ENCODE peak calls at places on chromosomes 13 and 19, in six cellular contexts. One of them, this sample, is unnamed.

GRCh38 chr19:58054792-58055482 is 4.1 kb upstream of the ZNF135 start:
- DNase-seq in fibroblast of the aortic adventitia: no peak
- DNase-seq in cardiac fibroblast: peak; percentile 29
- DNase-seq in HFFc6: no peak
- DNase-seq in cardiac muscle cell: peak; percentile 34
- DNase-seq in Caco-2: no peak
- DNase-seq in this sample: no peak

GRCh38 chr13:45737571-45738002 is 35.5 kb downstream of the CBY2 start:
- DNase-seq in Caco-2: no peak
- DNase-seq in HFFc6: no peak
- DNase-seq in fibroblast of the aortic adventitia: no peak
- DNase-seq in cardiac muscle cell: no peak
- DNase-seq in cardiac fibroblast: no peak
- DNase-seq in this sample: peak; percentile 11

GRCh38 chr13:44653261-44653660 is 77.1 kb upstream of the TSC22D1 start:
- DNase-seq in Caco-2: no peak
- DNase-seq in fibroblast of the aortic adventitia: peak; percentile 50
- DNase-seq in HFFc6: peak; percentile 65
- DNase-seq in cardiac muscle cell: no peak
- DNase-seq in cardiac fibroblast: no peak
- DNase-seq in this sample: no peak

GRCh38 chr19:30327331-30327730 is 44.9 kb upstream of the ZNF536 start:
- DNase-seq in fibroblast of the aortic adventitia: no peak
- DNase-seq in cardiac fibroblast: no peak
- DNase-seq in cardiac muscle cell: no peak
- DNase-seq in HFFc6: no peak
- DNase-seq in Caco-2: no peak
- DNase-seq in this sample: no peak

GRCh38 chr13:30898721-30899188 is 7.3 kb upstream of the MEDAG start:
- DNase-seq in cardiac muscle cell: no peak
- DNase-seq in fibroblast of the aortic adventitia: peak; percentile 96
- DNase-seq in HFFc6: peak; percentile 77
- DNase-seq in cardiac fibroblast: peak; percentile 99
- DNase-seq in Caco-2: no peak
- DNase-seq in this sample: peak; percentile 48

GRCh38 chr13:113785051-113786010 is 26.3 kb downstream of the TMEM255B start:
- DNase-seq in HFFc6: peak; percentile 97
- DNase-seq in Caco-2: no peak
- DNase-seq in cardiac fibroblast: peak; percentile 86
- DNase-seq in cardiac muscle cell: no peak
- DNase-seq in fibroblast of the aortic adventitia: peak; percentile 48
- DNase-seq in this sample: peak; percentile 95

GRCh38 chr13:29227560-29227959 is 367.9 kb downstream of the SLC7A1 start:
- DNase-seq in cardiac fibroblast: no peak
- DNase-seq in HFFc6: no peak
- DNase-seq in cardiac muscle cell: no peak
- DNase-seq in Caco-2: no peak
- DNase-seq in fibroblast of the aortic adventitia: no peak
- DNase-seq in this sample: peak; percentile 5

GRCh38 chr13:59461411-59461810 is 702.3 kb downstream of the DIAPH3 start:
- DNase-seq in HFFc6: no peak
- DNase-seq in cardiac fibroblast: no peak
- DNase-seq in fibroblast of the aortic adventitia: no peak
- DNase-seq in Caco-2: no peak
- DNase-seq in cardiac muscle cell: no peak
- DNase-seq in this sample: no peak

GRCh38 chr13:77720988-77721387 is 23.5 kb downstream of the SLAIN1 start:
- DNase-seq in cardiac fibroblast: no peak
- DNase-seq in fibroblast of the aortic adventitia: no peak
- DNase-seq in HFFc6: no peak
- DNase-seq in Caco-2: no peak
- DNase-seq in cardiac muscle cell: no peak
- DNase-seq in this sample: no peak

GRCh38 chr13:22063416-22064124 is 392.7 kb downstream of the FGF9 start:
- DNase-seq in Caco-2: no peak
- DNase-seq in fibroblast of the aortic adventitia: no peak
- DNase-seq in cardiac fibroblast: no peak
- DNase-seq in cardiac muscle cell: no peak
- DNase-seq in HFFc6: no peak
- DNase-seq in this sample: no peak

GRCh38 chr19:2034729-2035589 is 16.1 kb downstream of the MKNK2 start:
- DNase-seq in Caco-2: peak; percentile 61
- DNase-seq in cardiac muscle cell: peak; percentile 43
- DNase-seq in cardiac fibroblast: peak; percentile 56
- DNase-seq in fibroblast of the aortic adventitia: peak; percentile 31
- DNase-seq in HFFc6: no peak
- DNase-seq in this sample: peak; percentile 62

GRCh38 chr13:20608438-20609020 is 41.6 kb downstream of the IFT88 start:
- DNase-seq in cardiac muscle cell: no peak
- DNase-seq in fibroblast of the aortic adventitia: peak; percentile 11
- DNase-seq in Caco-2: no peak
- DNase-seq in HFFc6: no peak
- DNase-seq in cardiac fibroblast: no peak
- DNase-seq in this sample: no peak

GRCh38 chr13:109329175-109329574 is 457.2 kb downstream of the IRS2 start:
- DNase-seq in Caco-2: no peak
- DNase-seq in fibroblast of the aortic adventitia: no peak
- DNase-seq in cardiac fibroblast: no peak
- DNase-seq in cardiac muscle cell: no peak
- DNase-seq in HFFc6: no peak
- DNase-seq in this sample: no peak

GRCh38 chr19:4229179-4229931 is at the start of gene EBI3:
- DNase-seq in HFFc6: no peak
- DNase-seq in Caco-2: peak; percentile 79
- DNase-seq in cardiac fibroblast: peak; percentile 61
- DNase-seq in fibroblast of the aortic adventitia: peak; percentile 32
- DNase-seq in cardiac muscle cell: peak; percentile 21
- DNase-seq in this sample: peak; percentile 37

GRCh38 chr19:14400913-14401312 is 18.2 kb downstream of the DDX39A start:
- DNase-seq in cardiac fibroblast: peak; percentile 38
- DNase-seq in HFFc6: no peak
- DNase-seq in cardiac muscle cell: no peak
- DNase-seq in Caco-2: no peak
- DNase-seq in fibroblast of the aortic adventitia: no peak
- DNase-seq in this sample: peak; percentile 76

GRCh38 chr19:36674201-36674600 is 7.6 kb upstream of the ZNF461 start:
- DNase-seq in fibroblast of the aortic adventitia: no peak
- DNase-seq in cardiac muscle cell: no peak
- DNase-seq in HFFc6: no peak
- DNase-seq in Caco-2: no peak
- DNase-seq in cardiac fibroblast: no peak
- DNase-seq in this sample: no peak

GRCh38 chr13:53201454-53202225 is 173.0 kb downstream of the OLFM4 start:
- DNase-seq in fibroblast of the aortic adventitia: no peak
- DNase-seq in Caco-2: no peak
- DNase-seq in cardiac muscle cell: peak; percentile 53
- DNase-seq in HFFc6: no peak
- DNase-seq in cardiac fibroblast: no peak
- DNase-seq in this sample: no peak

GRCh38 chr13:113783482-113783881 is 24.5 kb downstream of the TMEM255B start:
- DNase-seq in cardiac fibroblast: no peak
- DNase-seq in fibroblast of the aortic adventitia: no peak
- DNase-seq in Caco-2: no peak
- DNase-seq in HFFc6: no peak
- DNase-seq in cardiac muscle cell: no peak
- DNase-seq in this sample: no peak

GRCh38 chr13:72195044-72195704 is 328.2 kb upstream of the DACH1 start:
- DNase-seq in HFFc6: no peak
- DNase-seq in cardiac muscle cell: no peak
- DNase-seq in Caco-2: no peak
- DNase-seq in cardiac fibroblast: no peak
- DNase-seq in fibroblast of the aortic adventitia: no peak
- DNase-seq in this sample: no peak

GRCh38 chr19:7393459-7393858 is 44.7 kb downstream of the ARHGEF18 start:
- DNase-seq in fibroblast of the aortic adventitia: no peak
- DNase-seq in cardiac muscle cell: no peak
- DNase-seq in HFFc6: no peak
- DNase-seq in cardiac fibroblast: no peak
- DNase-seq in Caco-2: no peak
- DNase-seq in this sample: no peak

GRCh38 chr13:98324105-98324504 is 147.0 kb upstream of the RNF113B start:
- DNase-seq in HFFc6: no peak
- DNase-seq in cardiac fibroblast: peak; percentile 46
- DNase-seq in fibroblast of the aortic adventitia: peak; percentile 42
- DNase-seq in Caco-2: no peak
- DNase-seq in cardiac muscle cell: no peak
- DNase-seq in this sample: peak; percentile 86

GRCh38 chr19:29576761-29577661 is 29.1 kb upstream of the POP4 start:
- DNase-seq in cardiac fibroblast: peak; percentile 67
- DNase-seq in fibroblast of the aortic adventitia: peak; percentile 5
- DNase-seq in cardiac muscle cell: no peak
- DNase-seq in Caco-2: no peak
- DNase-seq in HFFc6: peak; percentile 5
- DNase-seq in this sample: peak; percentile 13

GRCh38 chr19:313988-314815 is 23.0 kb upstream of the PLPP2 start:
- DNase-seq in cardiac fibroblast: no peak
- DNase-seq in fibroblast of the aortic adventitia: no peak
- DNase-seq in HFFc6: no peak
- DNase-seq in Caco-2: no peak
- DNase-seq in cardiac muscle cell: no peak
- DNase-seq in this sample: no peak

GRCh38 chr13:94329754-94330551 is 149.5 kb downstream of the DCT start:
- DNase-seq in Caco-2: no peak
- DNase-seq in cardiac fibroblast: peak; percentile 97
- DNase-seq in cardiac muscle cell: no peak
- DNase-seq in HFFc6: peak; percentile 78
- DNase-seq in fibroblast of the aortic adventitia: peak; percentile 97
- DNase-seq in this sample: peak; percentile 96

GRCh38 chr13:54611400-54611799 is 1582.8 kb downstream of the OLFM4 start:
- DNase-seq in cardiac fibroblast: no peak
- DNase-seq in cardiac muscle cell: no peak
- DNase-seq in HFFc6: no peak
- DNase-seq in Caco-2: no peak
- DNase-seq in fibroblast of the aortic adventitia: no peak
- DNase-seq in this sample: no peak

GRCh38 chr13:45021250-45021649 is 31.9 kb downstream of the GPALPP1 start:
- DNase-seq in cardiac fibroblast: no peak
- DNase-seq in cardiac muscle cell: no peak
- DNase-seq in HFFc6: no peak
- DNase-seq in fibroblast of the aortic adventitia: no peak
- DNase-seq in Caco-2: no peak
- DNase-seq in this sample: no peak

GRCh38 chr13:72194531-72194930 is 327.5 kb upstream of the DACH1 start:
- DNase-seq in cardiac muscle cell: no peak
- DNase-seq in HFFc6: no peak
- DNase-seq in cardiac fibroblast: peak; percentile 11
- DNase-seq in fibroblast of the aortic adventitia: no peak
- DNase-seq in Caco-2: no peak
- DNase-seq in this sample: no peak

GRCh38 chr19:13055213-13056051 is 47.2 kb downstream of the LYL1 start:
- DNase-seq in cardiac muscle cell: no peak
- DNase-seq in HFFc6: peak; percentile 77
- DNase-seq in fibroblast of the aortic adventitia: peak; percentile 96
- DNase-seq in cardiac fibroblast: peak; percentile 90
- DNase-seq in Caco-2: no peak
- DNase-seq in this sample: peak; percentile 47

GRCh38 chr19:8573316-8573715 is 3.9 kb downstream of the MYO1F start:
- DNase-seq in fibroblast of the aortic adventitia: no peak
- DNase-seq in Caco-2: no peak
- DNase-seq in cardiac fibroblast: no peak
- DNase-seq in cardiac muscle cell: no peak
- DNase-seq in HFFc6: no peak
- DNase-seq in this sample: no peak
- TF ChIP-seq CTCF in fibroblast of the aortic adventitia: no peak
- TF ChIP-seq CTCF in Caco-2: no peak
- TF ChIP-seq CTCF in cardiac fibroblast: no peak
- TF ChIP-seq CTCF in cardiac muscle cell: no peak
- TF ChIP-seq CTCF in HFFc6: no peak
- TF ChIP-seq CTCF in this sample: no peak

GRCh38 chr19:51637362-51637978 is 7.3 kb upstream of the SIGLEC5 start:
- DNase-seq in cardiac fibroblast: peak; percentile 40
- DNase-seq in HFFc6: no peak
- DNase-seq in cardiac muscle cell: no peak
- DNase-seq in Caco-2: no peak
- DNase-seq in fibroblast of the aortic adventitia: peak; percentile 2
- DNase-seq in this sample: peak; percentile 28
- TF ChIP-seq CTCF in cardiac fibroblast: peak; percentile 55
- TF ChIP-seq CTCF in HFFc6: peak; percentile 77
- TF ChIP-seq CTCF in cardiac muscle cell: peak; percentile 54
- TF ChIP-seq CTCF in Caco-2: peak; percentile 45
- TF ChIP-seq CTCF in fibroblast of the aortic adventitia: peak; percentile 18
- TF ChIP-seq CTCF in this sample: peak; percentile 26

GRCh38 chr19:41541990-41542584 is 33.9 kb upstream of the CEACAM21 start:
- DNase-seq in HFFc6: peak; percentile 12
- DNase-seq in fibroblast of the aortic adventitia: peak; percentile 32
- DNase-seq in cardiac fibroblast: peak; percentile 59
- DNase-seq in cardiac muscle cell: peak; percentile 51
- DNase-seq in Caco-2: peak; percentile 44
- DNase-seq in this sample: peak; percentile 71
- TF ChIP-seq CTCF in HFFc6: peak; percentile 83
- TF ChIP-seq CTCF in fibroblast of the aortic adventitia: peak; percentile 50
- TF ChIP-seq CTCF in cardiac fibroblast: peak; percentile 67
- TF ChIP-seq CTCF in cardiac muscle cell: peak; percentile 74
- TF ChIP-seq CTCF in Caco-2: peak; percentile 63
- TF ChIP-seq CTCF in this sample: peak; percentile 57

DNA sequence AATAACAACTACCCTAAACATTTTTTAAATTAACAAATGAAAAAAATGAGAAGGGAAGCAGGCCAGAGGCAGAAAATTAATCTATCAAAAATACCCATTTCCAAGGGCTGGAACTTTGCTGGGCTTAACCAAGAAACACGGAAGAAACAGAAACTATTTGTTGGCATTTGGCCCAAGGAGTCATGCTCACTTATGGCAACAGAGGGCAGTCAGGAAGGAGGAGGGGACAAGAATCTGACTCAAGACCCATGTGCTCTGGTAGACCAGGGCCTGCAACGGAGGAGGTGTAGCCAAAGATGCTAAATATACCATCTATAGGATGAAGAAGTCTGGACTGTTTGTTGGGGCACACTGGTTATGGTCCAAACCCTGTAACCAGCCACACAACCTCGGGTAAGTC is 496.7 kb downstream of the COG6 start:
- DNase-seq in fibroblast of the aortic adventitia: peak; percentile 91
- DNase-seq in cardiac muscle cell: no peak
- DNase-seq in cardiac fibroblast: peak; percentile 97
- DNase-seq in HFFc6: peak; percentile 54
- DNase-seq in Caco-2: no peak
- DNase-seq in this sample: peak; percentile 94
- TF ChIP-seq CTCF in fibroblast of the aortic adventitia: no peak
- TF ChIP-seq CTCF in cardiac muscle cell: peak; percentile 24
- TF ChIP-seq CTCF in cardiac fibroblast: peak; percentile 20
- TF ChIP-seq CTCF in HFFc6: no peak
- TF ChIP-seq CTCF in Caco-2: no peak
- TF ChIP-seq CTCF in this sample: peak; percentile 8